ENCODE peak calls at places on chromosomes 16 and 17, in eight cellular contexts. One of them, this sample, is unnamed.

GRCh38 chr17:51435641-51436091 is 175.3 kb downstream of the UTP18 start:
- DNase-seq in fibroblast of pulmonary artery: peak; percentile 14
- DNase-seq in lung: peak; percentile 59
- DNase-seq in epithelial cell of esophagus: peak; percentile 21
- DNase-seq in ovary: no peak
- DNase-seq in GM12864: no peak
- DNase-seq in IMR-90: peak; percentile 4
- DNase-seq in AG09309: no peak
- DNase-seq in this sample: peak; percentile 33

GRCh38 chr16:152141-153128 is at the start of gene HBZ:
- DNase-seq in GM12864: no peak
- DNase-seq in ovary: no peak
- DNase-seq in fibroblast of pulmonary artery: no peak
- DNase-seq in epithelial cell of esophagus: no peak
- DNase-seq in lung: no peak
- DNase-seq in AG09309: no peak
- DNase-seq in IMR-90: no peak
- DNase-seq in this sample: no peak

GRCh38 chr17:17152385-17152784 is 53.7 kb downstream of the PLD6 start:
- DNase-seq in lung: peak; percentile 49
- DNase-seq in epithelial cell of esophagus: no peak
- DNase-seq in IMR-90: no peak
- DNase-seq in AG09309: no peak
- DNase-seq in ovary: no peak
- DNase-seq in GM12864: no peak
- DNase-seq in fibroblast of pulmonary artery: no peak
- DNase-seq in this sample: peak; percentile 19

GRCh38 chr17:76268991-76269981 is 4.1 kb downstream of the UBALD2 start:
- DNase-seq in epithelial cell of esophagus: no peak
- DNase-seq in IMR-90: no peak
- DNase-seq in AG09309: no peak
- DNase-seq in lung: no peak
- DNase-seq in fibroblast of pulmonary artery: no peak
- DNase-seq in ovary: no peak
- DNase-seq in GM12864: no peak
- DNase-seq in this sample: no peak

GRCh38 chr16:22300427-22301071 is 3.3 kb downstream of the POLR3E start:
- DNase-seq in IMR-90: peak; percentile 62
- DNase-seq in lung: peak; percentile 42
- DNase-seq in fibroblast of pulmonary artery: peak; percentile 67
- DNase-seq in epithelial cell of esophagus: peak; percentile 62
- DNase-seq in ovary: no peak
- DNase-seq in AG09309: peak; percentile 7
- DNase-seq in GM12864: no peak
- DNase-seq in this sample: peak; percentile 75

GRCh38 chr17:61251939-61252865 is 147.4 kb upstream of the TBX2 start:
- DNase-seq in IMR-90: peak; percentile 99
- DNase-seq in fibroblast of pulmonary artery: peak; percentile 100
- DNase-seq in ovary: peak; percentile 93
- DNase-seq in epithelial cell of esophagus: no peak
- DNase-seq in AG09309: peak; percentile 99
- DNase-seq in lung: peak; percentile 92
- DNase-seq in GM12864: no peak
- DNase-seq in this sample: peak; percentile 100

GRCh38 chr17:82292251-82293154 is 19.0 kb upstream of the CSNK1D start:
- DNase-seq in ovary: peak; percentile 96
- DNase-seq in AG09309: peak; percentile 92
- DNase-seq in GM12864: peak; percentile 96
- DNase-seq in epithelial cell of esophagus: peak; percentile 98
- DNase-seq in lung: peak; percentile 96
- DNase-seq in IMR-90: peak; percentile 98
- DNase-seq in fibroblast of pulmonary artery: peak; percentile 99
- DNase-seq in this sample: peak; percentile 99

GRCh38 chr16:65666132-65666869 is 544.4 kb upstream of the CDH11 start:
- DNase-seq in IMR-90: no peak
- DNase-seq in fibroblast of pulmonary artery: no peak
- DNase-seq in GM12864: no peak
- DNase-seq in ovary: peak; percentile 45
- DNase-seq in AG09309: no peak
- DNase-seq in epithelial cell of esophagus: peak; percentile 82
- DNase-seq in lung: no peak
- DNase-seq in this sample: no peak

GRCh38 chr17:59877965-59878364 is 14.8 kb downstream of the TUBD1 start:
- DNase-seq in epithelial cell of esophagus: no peak
- DNase-seq in ovary: no peak
- DNase-seq in GM12864: no peak
- DNase-seq in fibroblast of pulmonary artery: no peak
- DNase-seq in IMR-90: no peak
- DNase-seq in AG09309: no peak
- DNase-seq in lung: no peak
- DNase-seq in this sample: no peak

GRCh38 chr17:81867123-81867951 is 3.8 kb downstream of the ARHGDIA start:
- DNase-seq in GM12864: no peak
- DNase-seq in lung: no peak
- DNase-seq in AG09309: no peak
- DNase-seq in ovary: peak; percentile 71
- DNase-seq in IMR-90: peak; percentile 52
- DNase-seq in epithelial cell of esophagus: peak; percentile 62
- DNase-seq in fibroblast of pulmonary artery: peak; percentile 62
- DNase-seq in this sample: peak; percentile 62

GRCh38 chr17:49361129-49361901 is 735 bp downstream of the ZNF652 start:
- DNase-seq in IMR-90: no peak
- DNase-seq in ovary: no peak
- DNase-seq in lung: peak; percentile 51
- DNase-seq in epithelial cell of esophagus: peak; percentile 53
- DNase-seq in AG09309: no peak
- DNase-seq in GM12864: peak; percentile 52
- DNase-seq in fibroblast of pulmonary artery: peak; percentile 25
- DNase-seq in this sample: peak; percentile 14

DNA sequence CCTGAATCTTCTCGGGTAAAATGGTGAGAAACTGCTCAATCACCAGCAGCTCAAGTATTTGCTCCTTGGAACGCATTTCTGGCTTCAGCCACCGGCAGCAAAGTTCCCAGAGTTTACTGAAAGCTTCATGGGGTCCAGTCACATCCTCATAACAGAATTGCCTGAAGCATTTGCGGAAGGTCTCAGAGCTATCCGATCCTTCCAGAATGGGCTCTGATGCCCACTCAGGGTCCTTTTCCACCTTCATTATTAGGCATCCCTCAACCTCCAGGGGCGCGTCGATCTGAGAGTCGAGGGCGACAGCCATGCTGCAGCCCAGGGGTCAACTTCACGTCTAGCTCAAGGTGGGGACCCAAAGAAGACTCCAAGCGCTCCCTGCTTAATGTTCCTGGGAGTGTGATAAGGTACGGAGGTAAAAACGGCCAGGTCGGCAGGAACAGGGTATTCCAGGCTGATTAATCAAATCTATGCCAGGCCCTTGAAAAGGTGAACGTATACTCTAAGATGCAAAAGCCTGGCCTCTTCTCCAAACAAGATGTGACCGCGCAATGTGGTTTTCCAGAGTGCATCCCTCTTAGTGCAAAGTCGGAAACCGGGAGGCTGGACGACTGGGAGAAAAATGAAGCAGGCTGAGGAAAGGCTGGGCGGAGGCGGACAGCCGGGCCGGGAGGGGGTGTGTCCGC is 683 bp downstream of the ZKSCAN2 start:
- DNase-seq in lung: no peak
- DNase-seq in epithelial cell of esophagus: peak; percentile 10
- DNase-seq in IMR-90: peak; percentile 15
- DNase-seq in AG09309: no peak
- DNase-seq in GM12864: no peak
- DNase-seq in ovary: no peak
- DNase-seq in fibroblast of pulmonary artery: peak; percentile 16
- DNase-seq in this sample: no peak
- TF ChIP-seq CTCF in lung: no peak
- TF ChIP-seq CTCF in epithelial cell of esophagus: peak; percentile 19
- TF ChIP-seq CTCF in IMR-90: no peak
- TF ChIP-seq CTCF in AG09309: no peak
- TF ChIP-seq CTCF in GM12864: peak; percentile 12
- TF ChIP-seq CTCF in ovary: no peak
- TF ChIP-seq CTCF in fibroblast of pulmonary artery: no peak
- TF ChIP-seq CTCF in this sample: peak; percentile 9

GRCh38 chr17:7328009-7328408 is 1.1 kb downstream of the NEURL4 start:
- DNase-seq in fibroblast of pulmonary artery: no peak
- DNase-seq in ovary: no peak
- DNase-seq in IMR-90: no peak
- DNase-seq in epithelial cell of esophagus: no peak
- DNase-seq in lung: no peak
- DNase-seq in AG09309: no peak
- DNase-seq in GM12864: no peak
- DNase-seq in this sample: no peak
- H3K4me3 ChIP-seq in fibroblast of pulmonary artery: no peak overlapping the region
- H3K4me3 ChIP-seq in ovary: no peak overlapping the region
- H3K4me3 ChIP-seq in IMR-90: no peak overlapping the region
- H3K4me3 ChIP-seq in epithelial cell of esophagus: no peak overlapping the region
- H3K4me3 ChIP-seq in lung: no peak overlapping the region
- H3K4me3 ChIP-seq in AG09309: peak overlapping the region; percentile 88
- H3K4me3 ChIP-seq in GM12864: peak overlapping the region; percentile 65
- H3K4me3 ChIP-seq in this sample: peak overlapping the region; percentile 89

DNA sequence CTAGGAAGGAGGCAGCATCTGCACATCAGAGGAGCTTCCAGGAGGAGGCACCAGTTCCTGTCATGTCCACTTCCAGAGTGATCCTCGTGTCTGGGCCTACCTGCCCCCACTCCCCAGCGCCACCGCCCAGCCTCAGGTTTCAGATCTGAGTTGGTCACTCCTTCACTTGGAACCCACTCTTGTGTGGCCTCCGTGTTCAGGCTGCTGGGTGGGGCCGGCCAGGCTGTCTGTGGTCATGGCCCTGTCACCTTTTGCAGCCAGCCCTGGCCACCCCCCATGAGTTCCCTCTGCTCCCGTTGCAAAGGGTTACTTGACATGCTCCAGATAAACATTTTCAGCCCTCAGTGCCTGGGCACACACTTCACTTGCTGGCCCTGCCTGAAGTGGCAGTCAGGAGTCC is 26.6 kb upstream of the SPPL2C start:
- DNase-seq in IMR-90: no peak
- DNase-seq in GM12864: no peak
- DNase-seq in lung: peak; percentile 31
- DNase-seq in ovary: no peak
- DNase-seq in epithelial cell of esophagus: no peak
- DNase-seq in fibroblast of pulmonary artery: no peak
- DNase-seq in AG09309: no peak
- DNase-seq in this sample: no peak
- TF ChIP-seq CTCF in IMR-90: no peak
- TF ChIP-seq CTCF in GM12864: no peak
- TF ChIP-seq CTCF in lung: no peak
- TF ChIP-seq CTCF in ovary: no peak
- TF ChIP-seq CTCF in epithelial cell of esophagus: no peak
- TF ChIP-seq CTCF in fibroblast of pulmonary artery: no peak
- TF ChIP-seq CTCF in AG09309: no peak
- TF ChIP-seq CTCF in this sample: no peak

GRCh38 chr17:48037036-48037881 is at the start of gene COPZ2:
- DNase-seq in lung: peak; percentile 63
- DNase-seq in IMR-90: peak; percentile 44
- DNase-seq in GM12864: no peak
- DNase-seq in ovary: peak; percentile 72
- DNase-seq in AG09309: no peak
- DNase-seq in fibroblast of pulmonary artery: peak; percentile 49
- DNase-seq in epithelial cell of esophagus: peak; percentile 46
- DNase-seq in this sample: peak; percentile 59

GRCh38 chr17:48037924-48038323 is 327 bp upstream of the COPZ2 start:
- DNase-seq in IMR-90: no peak
- DNase-seq in ovary: no peak
- DNase-seq in lung: no peak
- DNase-seq in epithelial cell of esophagus: no peak
- DNase-seq in fibroblast of pulmonary artery: no peak
- DNase-seq in AG09309: no peak
- DNase-seq in GM12864: no peak
- DNase-seq in this sample: no peak

GRCh38 chr17:48038687-48039086 is 1.1 kb upstream of the COPZ2 start:
- DNase-seq in fibroblast of pulmonary artery: no peak
- DNase-seq in IMR-90: no peak
- DNase-seq in AG09309: no peak
- DNase-seq in lung: no peak
- DNase-seq in epithelial cell of esophagus: no peak
- DNase-seq in GM12864: no peak
- DNase-seq in ovary: no peak
- DNase-seq in this sample: no peak

GRCh38 chr17:48031966-48032365 is 5.6 kb downstream of the COPZ2 start:
- DNase-seq in ovary: peak; percentile 13
- DNase-seq in AG09309: no peak
- DNase-seq in GM12864: no peak
- DNase-seq in IMR-90: no peak
- DNase-seq in epithelial cell of esophagus: no peak
- DNase-seq in lung: no peak
- DNase-seq in fibroblast of pulmonary artery: no peak
- DNase-seq in this sample: no peak

DNA sequence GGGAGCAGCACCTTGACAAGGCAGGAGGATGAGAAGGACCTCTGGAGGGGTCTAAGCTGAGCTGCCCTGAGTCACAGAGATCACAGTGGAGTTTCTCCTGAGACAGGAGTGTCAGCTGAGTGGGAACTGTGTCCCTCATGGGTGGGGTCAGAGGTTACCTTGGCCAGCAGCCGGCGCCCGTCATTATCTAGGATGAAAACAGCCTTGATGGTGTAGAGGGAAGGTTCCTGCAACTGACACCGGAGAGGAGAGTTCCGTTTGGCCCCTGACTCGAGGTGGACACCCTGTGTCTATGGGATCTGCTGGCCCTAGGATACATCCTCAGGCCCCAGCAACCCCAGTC is 933 bp downstream of the COPZ2 start:
- DNase-seq in epithelial cell of esophagus: no peak
- DNase-seq in lung: no peak
- DNase-seq in AG09309: no peak
- DNase-seq in IMR-90: no peak
- DNase-seq in GM12864: no peak
- DNase-seq in ovary: no peak
- DNase-seq in fibroblast of pulmonary artery: no peak
- DNase-seq in this sample: no peak
- H3K4me3 ChIP-seq in epithelial cell of esophagus: peak overlapping the region; percentile 50
- H3K4me3 ChIP-seq in lung: no peak overlapping the region
- H3K4me3 ChIP-seq in AG09309: peak overlapping the region; percentile 64
- H3K4me3 ChIP-seq in IMR-90: peak overlapping the region; percentile 65
- H3K4me3 ChIP-seq in GM12864: no peak overlapping the region
- H3K4me3 ChIP-seq in ovary: peak overlapping the region; percentile 49
- H3K4me3 ChIP-seq in fibroblast of pulmonary artery: peak overlapping the region; percentile 65
- H3K4me3 ChIP-seq in this sample: peak overlapping the region; percentile 68

DNA sequence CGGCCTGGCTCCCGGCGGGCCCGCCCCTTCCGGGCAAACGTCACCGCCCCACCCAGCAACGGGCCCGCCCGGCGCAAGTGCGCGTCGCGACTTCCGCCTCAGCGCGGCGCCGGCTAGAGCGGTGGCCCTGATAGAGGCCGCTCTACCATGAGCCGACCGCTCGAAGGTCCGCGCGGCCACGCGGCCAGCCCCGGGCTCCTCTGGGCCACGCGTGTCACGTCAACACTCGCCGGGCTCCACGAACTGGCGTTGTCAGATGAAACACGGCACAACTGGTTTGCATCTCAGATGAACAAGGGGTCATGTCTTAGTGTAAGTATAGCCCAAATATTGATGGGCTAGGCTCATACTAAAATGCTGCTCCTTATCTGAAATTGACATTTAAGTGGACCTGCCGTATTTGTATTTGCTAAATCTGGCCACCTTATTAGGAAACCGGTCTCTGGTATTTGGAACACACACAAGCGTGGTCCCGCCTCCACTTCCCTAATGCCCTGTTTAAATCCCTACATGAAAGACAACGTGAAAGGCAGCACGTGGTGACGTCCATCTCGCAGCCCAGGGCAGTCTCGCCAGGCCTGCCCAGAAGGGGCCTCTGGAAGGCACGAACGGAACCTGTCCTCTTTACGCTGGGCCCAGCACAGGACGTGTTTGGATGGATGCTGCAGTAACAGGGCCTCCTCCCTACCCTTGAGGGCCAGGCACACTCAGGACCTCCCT is at the start of gene ZNF598:
- DNase-seq in IMR-90: peak; percentile 84
- DNase-seq in fibroblast of pulmonary artery: peak; percentile 86
- DNase-seq in epithelial cell of esophagus: peak; percentile 89
- DNase-seq in AG09309: peak; percentile 41
- DNase-seq in GM12864: no peak
- DNase-seq in ovary: peak; percentile 90
- DNase-seq in lung: peak; percentile 70
- DNase-seq in this sample: peak; percentile 90
- TF ChIP-seq CTCF in IMR-90: no peak
- TF ChIP-seq CTCF in fibroblast of pulmonary artery: no peak
- TF ChIP-seq CTCF in epithelial cell of esophagus: no peak
- TF ChIP-seq CTCF in AG09309: no peak
- TF ChIP-seq CTCF in GM12864: no peak
- TF ChIP-seq CTCF in ovary: no peak
- TF ChIP-seq CTCF in lung: no peak
- TF ChIP-seq CTCF in this sample: no peak

This sample was measured in cardiac fibroblast.